ENCODE peak calls at places on chromosomes 13 and 19, in seven cellular contexts. V is A172; C is COLO829; W is iPS-NIHi11; H is GM23338; X is IMR-90; B is activated naive CD4-positive, alpha-beta T cell treated with anti-CD3 and anti-CD28 coated beads, Interleukin-2, amount 50 U/mL, for 16 hours. T is an unnamed sample.

GRCh38 chr19:55698256-55698655 is 23.2 kb downstream of the EPN1 start:
- DNase-seq in V (no peak), C (no peak), W (no peak), H (no peak), X (no peak), B (no peak), T (no peak)

GRCh38 chr13:59178344-59178743 is 985.4 kb downstream of the DIAPH3 start:
- DNase-seq in V (peak), C (peak), W (peak), H (peak), X (peak), B (no peak), T (no peak)

GRCh38 chr13:103140001-103140671 is 73.9 kb upstream of the SLC10A2 start:
- DNase-seq in V (peak), C (peak), W (peak), H (peak), X (no peak), B (no peak), T (no peak)

GRCh38 chr19:47660435-47660832 is 51.5 kb downstream of the BICRA start:
- DNase-seq in V (no peak), C (no peak), W (no peak), H (no peak), X (no peak), B (no peak), T (peak)

GRCh38 chr19:32971012-32971595 is 654 bp downstream of the CEP89 start:
- DNase-seq in V (peak), C (no peak), W (no peak), H (no peak), X (no peak), B (no peak), T (peak)

GRCh38 chr13:109569938-109570711 is 216.3 kb downstream of the IRS2 start:
- DNase-seq in V (no peak), C (no peak), W (no peak), H (no peak), X (no peak), B (peak), T (no peak)

GRCh38 chr19:58538257-58539168 is 5.4 kb upstream of the TRIM28 start:
- DNase-seq in V (no peak), C (no peak), W (peak), H (peak), X (no peak), B (peak), T (peak)

GRCh38 chr19:40279120-40279551 is 6.0 kb downstream of the AKT2 start:
- DNase-seq in V (no peak), C (no peak), W (no peak), H (no peak), X (peak), B (no peak), T (no peak)

GRCh38 chr13:108483981-108484380 is 145.4 kb upstream of the MYO16 start:
- DNase-seq in V (no peak), C (no peak), W (no peak), H (no peak), X (no peak), B (no peak), T (no peak)

GRCh38 chr13:66210677-66211076 is 1019.5 kb downstream of the PCDH9 start:
- DNase-seq in V (peak), C (peak), W (no peak), H (no peak), X (peak), B (no peak), T (no peak)

GRCh38 chr13:91698308-91698707 is 299.9 kb downstream of the GPC5 start:
- DNase-seq in V (no peak), C (no peak), W (no peak), H (no peak), X (no peak), B (no peak), T (no peak)

GRCh38 chr19:32649751-32650150 is 25.2 kb downstream of the ANKRD27 start:
- DNase-seq in V (no peak), C (no peak), W (no peak), H (no peak), X (no peak), B (no peak), T (no peak)

GRCh38 chr13:99124695-99125334 is 75.8 kb upstream of the UBAC2 start:
- DNase-seq in V (peak), C (peak), W (no peak), H (no peak), X (peak), B (no peak), T (peak)

GRCh38 chr19:10766681-10767201 is 48.9 kb downstream of the DNM2 start:
- DNase-seq in V (peak), C (no peak), W (no peak), H (no peak), X (peak), B (no peak), T (no peak)

GRCh38 chr13:114161644-114162532 is 17.2 kb upstream of the CFAP97D2 start:
- DNase-seq in V (peak), C (no peak), W (no peak), H (no peak), X (peak), B (no peak), T (no peak)

GRCh38 chr19:7348587-7349230 is at the start of gene ARHGEF18:
- DNase-seq in V (no peak), C (no peak), W (no peak), H (no peak), X (no peak), B (peak), T (no peak)

T was measured in foreskin keratinocyte.